ENCODE peak calls at places on chromosomes 3 and 15, in six cellular contexts. O is PC-9, C is psoas muscle, W is HL-60, N is heart left ventricle, B is GM12865. S is an unnamed sample.

GRCh38 chr3:177446160-177446559 is 248.9 kb upstream of the TBL1XR1 start:
- DNase-seq in O (no peak), C (no peak), N (no peak), B (no peak), W (no peak), S (no peak)

GRCh38 chr3:74539879-74540278 is 74.6 kb downstream of the CNTN3 start:
- DNase-seq in W (no peak), N (no peak), O (no peak), B (no peak), C (no peak), S (no peak)

GRCh38 chr3:129663045-129663446 is 56.6 kb upstream of the PLXND1 start:
- DNase-seq in W (no peak), C (no peak), N (no peak), B (no peak), O (peak), S (no peak)

GRCh38 chr15:98776607-98777281 is 128.4 kb downstream of the IGF1R start:
- DNase-seq in N (peak), W (peak), B (peak), O (no peak), C (peak), S (peak)

GRCh38 chr3:100993309-100993708 is at the start of gene ABI3BP:
- DNase-seq in W (no peak), N (peak), B (peak), C (peak), O (no peak), S (peak)

GRCh38 chr3:178558637-178559036 is 22.4 kb downstream of the KCNMB2 start:
- DNase-seq in B (peak), C (no peak), W (no peak), O (no peak), N (no peak), S (no peak)

GRCh38 chr3:122092460-122093165 is 37.5 kb downstream of the CD86 start:
- DNase-seq in B (peak), C (no peak), O (no peak), N (peak), W (peak), S (peak)

GRCh38 chr3:169822091-169822490 is 9.4 kb upstream of the LRRC34 start:
- DNase-seq in B (no peak), O (no peak), W (no peak), N (no peak), C (no peak), S (no peak)

GRCh38 chr15:58771621-58772235 is 626 bp downstream of the MINDY2 start:
- DNase-seq in O (no peak), W (peak), C (peak), N (peak), B (peak), S (peak)

GRCh38 chr15:73674587-73674986 is 9.6 kb upstream of the CD276 start:
- DNase-seq in N (no peak), B (no peak), W (no peak), O (no peak), C (no peak), S (no peak)

GRCh38 chr15:72315706-72316370 is 4.1 kb downstream of the CELF6 start:
- DNase-seq in C (no peak), B (no peak), W (no peak), N (no peak), O (no peak), S (no peak)

GRCh38 chr3:169953462-169954141 is 13.0 kb upstream of the SEC62 start:
- DNase-seq in N (no peak), C (no peak), B (no peak), O (no peak), W (no peak), S (no peak)

GRCh38 chr3:195859846-195860411 is 48.2 kb upstream of the MUC4 start:
- DNase-seq in O (no peak), W (no peak), B (no peak), N (no peak), C (peak), S (no peak)

GRCh38 chr15:66293085-66293418 is 316 bp upstream of the DIS3L start:
- DNase-seq in C (no peak), B (no peak), N (no peak), O (no peak), W (no peak), S (no peak)

GRCh38 chr3:112327371-112327951 is 5.5 kb upstream of the CD200 start:
- DNase-seq in N (no peak), W (peak), C (no peak), B (peak), O (no peak), S (no peak)

GRCh38 chr3:150691414-150692040 is 12.2 kb downstream of the ERICH6 start:
- DNase-seq in O (no peak), W (no peak), B (no peak), N (no peak), C (no peak), S (no peak)

GRCh38 chr3:182967218-182968204 is 12.8 kb downstream of the DCUN1D1 start:
- DNase-seq in O (no peak), C (no peak), N (no peak), B (peak), W (no peak), S (no peak)

GRCh38 chr3:146334151-146334550 is 83.2 kb upstream of the PLSCR4 start:
- DNase-seq in O (no peak), B (no peak), N (no peak), W (no peak), C (no peak), S (peak)

GRCh38 chr3:25663324-25664065 is 1.2 kb downstream of the TOP2B start:
- DNase-seq in N (no peak), W (peak), C (no peak), B (peak), O (peak), S (no peak)

GRCh38 chr3:25664066-25664809 is 469 bp downstream of the TOP2B start:
- DNase-seq in B (no peak), C (peak), W (peak), O (no peak), N (peak), S (peak)

GRCh38 chr3:25664810-25665645 is at the start of gene TOP2B:
- DNase-seq in B (peak), N (peak), O (peak), C (peak), W (peak), S (peak)

GRCh38 chr3:25662921-25663320 is 1.8 kb downstream of the TOP2B start:
- DNase-seq in O (no peak), B (peak), N (no peak), W (no peak), C (no peak), S (no peak)

DNA sequence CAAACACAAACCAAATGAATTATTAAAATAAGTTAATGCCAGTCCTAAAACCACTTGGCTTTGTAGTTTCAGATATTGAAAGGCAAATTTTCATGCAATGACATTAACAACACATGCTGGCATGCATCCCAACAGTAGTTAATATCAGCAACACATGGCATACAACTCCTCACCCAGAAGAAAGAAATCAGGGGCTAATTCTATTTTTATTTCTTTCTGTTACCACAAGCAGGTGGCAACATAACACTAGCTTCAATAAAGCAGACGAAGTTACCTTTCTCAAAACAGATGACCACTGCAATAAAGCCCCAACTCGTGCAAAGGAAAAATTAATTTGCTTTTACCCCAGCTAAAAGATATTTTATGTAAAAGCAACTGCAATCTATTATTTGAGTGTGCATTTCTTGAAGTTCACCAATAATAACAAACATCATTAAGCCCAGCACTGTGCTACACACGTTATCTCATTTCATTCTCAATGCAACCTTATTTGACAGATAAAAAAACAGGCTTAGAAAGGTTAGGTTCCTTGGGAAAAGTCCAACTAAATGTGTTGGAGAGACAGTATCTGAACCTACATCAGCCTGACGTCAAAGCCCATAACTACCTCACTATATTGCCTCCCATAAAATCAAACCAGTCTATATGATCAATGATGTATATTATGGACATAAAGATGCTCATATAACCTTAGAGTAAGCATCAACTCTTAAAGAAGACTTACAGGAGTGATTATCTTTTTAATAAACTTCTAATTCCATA is 2.8 kb downstream of the TOP2B start:
- DNase-seq in O (no peak), N (no peak), B (no peak), C (no peak), W (no peak), S (no peak)
- H3K4me3 ChIP-seq in O (peak), N (no peak), B (peak), C (peak), W (peak), S (peak)

GRCh38 chr3:128335621-128336296 is 130.9 kb downstream of the DNAJB8 start:
- DNase-seq in N (no peak), O (peak), B (no peak), W (no peak), C (peak), S (no peak)
- H3K4me3 ChIP-seq in N (no peak), O (no peak), B (no peak), W (no peak), C (no peak), S (no peak)

GRCh38 chr3:83224101-83224868 is 1462.8 kb upstream of the GBE1 start:
- DNase-seq in N (no peak), C (no peak), W (no peak), B (no peak), O (no peak), S (no peak)
- H3K4me3 ChIP-seq in N (no peak), C (no peak), W (no peak), B (no peak), O (no peak), S (no peak)

DNA sequence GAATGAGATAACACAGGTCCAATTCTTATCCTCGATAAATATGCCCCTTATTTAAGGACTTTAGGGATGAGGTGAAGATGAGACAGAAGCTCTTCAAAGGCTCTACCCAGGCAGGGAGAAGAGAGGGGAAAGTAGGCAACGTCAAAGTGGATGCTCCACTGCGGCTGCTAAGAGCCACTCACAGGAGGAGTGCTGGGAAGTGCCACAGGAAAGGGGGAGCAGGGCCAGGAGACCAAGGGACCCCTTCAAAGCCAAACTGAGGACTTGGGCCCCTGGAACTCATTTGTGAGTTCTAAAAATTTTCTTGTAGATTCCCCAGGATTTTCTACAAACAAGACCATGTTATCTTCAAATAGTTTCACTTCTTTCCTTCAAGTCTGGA is 47.3 kb upstream of the ATG7 start:
- DNase-seq in B (no peak), W (no peak), C (no peak), N (no peak), O (no peak), S (no peak)
- H3K4me3 ChIP-seq in B (no peak), W (peak), C (no peak), N (no peak), O (peak), S (no peak)

GRCh38 chr15:31267161-31268107 is 59.2 kb upstream of the KLF13 start:
- DNase-seq in C (peak), O (no peak), N (peak), B (no peak), W (no peak), S (no peak)
- H3K4me3 ChIP-seq in C (no peak), O (no peak), N (no peak), B (no peak), W (no peak), S (no peak)

GRCh38 chr3:40876496-40876895 is 322.8 kb upstream of the CTNNB1 start:
- DNase-seq in W (no peak), C (no peak), O (no peak), B (no peak), N (no peak), S (no peak)

GRCh38 chr3:40878464-40878905 is 320.8 kb upstream of the CTNNB1 start:
- DNase-seq in O (no peak), C (no peak), B (no peak), W (no peak), N (no peak), S (no peak)

GRCh38 chr3:40876019-40876418 is 323.3 kb upstream of the CTNNB1 start:
- DNase-seq in N (no peak), C (no peak), W (no peak), B (no peak), O (no peak), S (no peak)

GRCh38 chr3:40875581-40875980 is 323.7 kb upstream of the CTNNB1 start:
- DNase-seq in W (no peak), N (no peak), C (no peak), O (no peak), B (no peak), S (no peak)

GRCh38 chr3:40877651-40878463 is 321.4 kb upstream of the CTNNB1 start:
- DNase-seq in W (no peak), B (no peak), N (peak), C (peak), O (no peak), S (peak)
- H3K4me3 ChIP-seq in W (no peak), B (no peak), N (no peak), C (peak), O (no peak), S (no peak)

DNA sequence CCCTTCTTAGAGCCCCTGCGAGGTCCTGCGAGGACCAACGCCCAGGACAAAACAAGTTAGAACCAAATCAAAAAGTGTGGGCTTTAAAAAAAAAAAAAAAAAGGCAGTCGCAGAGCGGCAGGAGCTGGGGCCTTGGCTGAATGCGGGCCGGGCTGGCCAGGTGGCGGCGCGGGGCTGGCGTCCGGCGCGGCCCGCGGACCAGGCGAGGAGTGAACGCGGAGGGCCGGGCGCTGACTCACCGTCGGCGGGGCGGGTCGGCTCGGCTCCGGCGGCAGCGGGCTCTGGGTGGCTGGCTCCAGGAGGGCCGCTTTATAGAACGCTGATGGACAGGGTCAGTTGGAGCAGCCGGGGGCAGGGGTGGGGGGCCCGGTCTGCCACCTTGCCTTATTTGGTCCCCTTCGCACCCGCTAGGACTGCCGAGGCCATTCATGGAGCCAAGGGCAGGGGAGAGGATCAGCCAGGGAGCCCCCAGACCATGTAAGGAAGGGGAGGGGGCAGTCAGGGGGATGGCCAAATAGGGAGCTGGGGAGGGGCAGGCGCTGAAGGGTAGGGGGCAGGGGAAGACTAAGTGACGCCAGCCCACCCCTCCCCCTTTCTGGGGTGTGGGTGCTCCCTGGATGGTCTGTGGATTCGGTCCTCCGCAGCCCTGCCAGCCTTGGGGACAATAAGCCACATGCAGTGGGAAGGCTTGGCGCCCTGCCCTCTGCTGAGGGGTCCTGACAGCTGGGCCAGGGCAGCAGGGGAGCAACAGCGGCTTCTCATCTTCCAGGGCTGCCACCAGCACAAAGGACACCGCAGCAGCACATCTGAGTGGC is at the start of gene ACTC1:
- DNase-seq in C (peak), B (no peak), N (peak), W (no peak), O (no peak), S (peak)
- H3K4me3 ChIP-seq in C (peak), B (no peak), N (peak), W (no peak), O (no peak), S (peak)

GRCh38 chr3:141366285-141367037 is 1.8 kb upstream of the ZBTB38 start:
- DNase-seq in W (no peak), B (no peak), O (peak), C (no peak), N (peak), S (peak)
- H3K4me3 ChIP-seq in W (no peak), B (no peak), O (no peak), C (no peak), N (no peak), S (no peak)

GRCh38 chr3:26624209-26624775 is 1.7 kb downstream of the LRRC3B start:
- DNase-seq in O (no peak), B (no peak), N (no peak), C (peak), W (no peak), S (no peak)

GRCh38 chr3:26622634-26623408 is at the start of gene LRRC3B:
- DNase-seq in B (no peak), C (peak), W (no peak), N (peak), O (no peak), S (peak)

GRCh38 chr3:26623409-26624208 is 1.0 kb downstream of the LRRC3B start:
- DNase-seq in C (peak), N (no peak), B (no peak), W (no peak), O (no peak), S (no peak)

GRCh38 chr3:26627080-26627479 is 4.5 kb downstream of the LRRC3B start:
- DNase-seq in B (no peak), W (no peak), N (no peak), C (no peak), O (no peak), S (no peak)

DNA sequence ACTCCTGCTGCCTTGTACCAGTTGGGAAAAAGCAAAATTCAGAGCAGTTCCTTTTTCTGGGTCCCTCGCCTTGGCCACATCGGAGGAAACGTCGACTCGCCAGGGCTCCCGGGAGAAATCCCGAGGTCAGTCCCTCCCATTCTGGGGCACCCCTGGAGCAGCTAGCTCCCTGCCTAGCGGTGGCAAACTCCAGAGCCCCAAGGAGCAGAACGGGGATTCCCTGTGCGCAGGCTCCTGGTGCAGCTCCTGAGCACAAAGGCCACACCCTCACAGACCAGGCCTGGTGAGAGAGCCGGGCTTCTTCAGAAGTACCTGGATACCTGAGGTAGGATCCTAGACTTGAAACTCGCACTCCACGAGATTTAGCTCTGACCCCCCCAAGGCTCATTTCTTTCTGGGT is 2.6 kb downstream of the LRRC3B start:
- DNase-seq in O (no peak), B (no peak), N (no peak), W (no peak), C (peak), S (no peak)
- H3K4me3 ChIP-seq in O (no peak), B (no peak), N (no peak), W (no peak), C (no peak), S (no peak)

S was measured in right cardiac atrium.